ENCODE peak calls at places on chromosomes 16 and 17, in nine cellular contexts. G is brain microvascular endothelial cell; M is T-helper 1 cell; Y is Calu3; I is activated naive CD8-positive, alpha-beta T cell treated with anti-CD3 and anti-CD28 coated beads, Interleukin-2, amount 50 U/mL, for 24 hours; P is fibroblast of the conjunctiva; E is pulmonary artery endothelial cell; R is GM06990; O is AG09309. N is an unnamed sample.

GRCh38 chr16:67120025-67120424 is 10.3 kb downstream of the PHAF1 start:
- DNase-seq in G (no peak), M (no peak), Y (no peak), I (no peak), P (no peak), E (no peak), R (no peak), O (no peak), N (no peak)

GRCh38 chr17:57679906-57680695 is 65.0 kb downstream of the CCDC182 start:
- DNase-seq in G (no peak), M (no peak), Y (no peak), I (no peak), P (no peak), E (no peak), R (no peak), O (no peak), N (no peak)

GRCh38 chr17:17059301-17059890 is 17.1 kb downstream of the MPRIP start:
- DNase-seq in G (no peak), M (no peak), Y (no peak), I (no peak), P (no peak), E (no peak), R (no peak), O (no peak), N (no peak)

GRCh38 chr16:3486506-3487215 is 8.6 kb downstream of the C16orf90 start:
- DNase-seq in G (no peak), M (no peak), Y (no peak), I (no peak), P (no peak), E (no peak), R (no peak), O (no peak), N (no peak)

GRCh38 chr16:3242709-3243108 is 7.8 kb upstream of the ZNF200 start:
- DNase-seq in G (no peak), M (no peak), Y (no peak), I (no peak), P (no peak), E (no peak), R (no peak), O (no peak), N (no peak)

GRCh38 chr16:30927789-30928378 is 4.5 kb downstream of the FBXL19 start:
- DNase-seq in G (no peak), M (peak; percentile 33), Y (peak; percentile 41), I (peak; percentile 36), P (no peak), E (no peak), R (peak; percentile 60), O (no peak), N (peak; percentile 14)

GRCh38 chr17:14739656-14740431 is 439.0 kb downstream of the HS3ST3B1 start:
- DNase-seq in G (no peak), M (no peak), Y (no peak), I (no peak), P (no peak), E (no peak), R (no peak), O (no peak), N (no peak)

GRCh38 chr16:89695086-89695874 is 6.2 kb downstream of the SPATA2L start:
- DNase-seq in G (no peak), M (no peak), Y (no peak), I (no peak), P (no peak), E (no peak), R (no peak), O (no peak), N (no peak)

GRCh38 chr17:7922499-7923289 is 6.6 kb upstream of the RNF227 start:
- DNase-seq in G (peak; percentile 83), M (peak; percentile 81), Y (peak; percentile 13), I (peak; percentile 82), P (no peak), E (peak; percentile 46), R (peak; percentile 70), O (no peak), N (peak; percentile 72)

GRCh38 chr16:1188781-1189189 is 35.9 kb downstream of the CACNA1H start:
- DNase-seq in G (no peak), M (peak; percentile 13), Y (peak; percentile 73), I (peak; percentile 49), P (no peak), E (no peak), R (peak; percentile 28), O (no peak), N (peak; percentile 8)

GRCh38 chr17:53118948-53119347 is 703.8 kb upstream of the KIF2B start:
- DNase-seq in G (no peak), M (no peak), Y (no peak), I (no peak), P (no peak), E (no peak), R (no peak), O (no peak), N (no peak)

GRCh38 chr17:77677637-77678036 is 280.9 kb upstream of the TNRC6C start:
- DNase-seq in G (no peak), M (no peak), Y (no peak), I (no peak), P (no peak), E (no peak), R (no peak), O (no peak), N (no peak)

GRCh38 chr16:78269251-78269650 is 169.8 kb downstream of the WWOX start:
- DNase-seq in G (no peak), M (no peak), Y (no peak), I (no peak), P (no peak), E (no peak), R (no peak), O (no peak), N (no peak)

GRCh38 chr17:4344926-4345325 is 21.5 kb downstream of the UBE2G1 start:
- DNase-seq in G (no peak), M (no peak), Y (no peak), I (no peak), P (no peak), E (no peak), R (no peak), O (no peak), N (no peak)

GRCh38 chr17:57919912-57920311 is 35.3 kb downstream of the CUEDC1 start:
- DNase-seq in G (no peak), M (no peak), Y (no peak), I (no peak), P (no peak), E (no peak), R (no peak), O (no peak), N (no peak)

GRCh38 chr16:3841729-3842508 is 38.6 kb downstream of the CREBBP start:
- DNase-seq in G (no peak), M (no peak), Y (no peak), I (no peak), P (no peak), E (no peak), R (no peak), O (no peak), N (no peak)

GRCh38 chr17:70691150-70691549 is 521.8 kb downstream of the KCNJ2 start:
- DNase-seq in G (no peak), M (no peak), Y (no peak), I (no peak), P (no peak), E (no peak), R (no peak), O (no peak), N (no peak)

GRCh38 chr16:68289621-68290329 is 21.0 kb downstream of the SLC7A6OS start:
- DNase-seq in G (no peak), M (peak; percentile 47), Y (no peak), I (peak; percentile 74), P (no peak), E (peak; percentile 63), R (peak; percentile 69), O (peak; percentile 23), N (no peak)

GRCh38 chr16:17258848-17259713 is 211.7 kb downstream of the XYLT1 start:
- DNase-seq in G (no peak), M (no peak), Y (no peak), I (no peak), P (no peak), E (no peak), R (peak; percentile 55), O (no peak), N (no peak)

GRCh38 chr16:86491643-86492030 is 18.7 kb upstream of the FOXF1 start:
- DNase-seq in G (no peak), M (no peak), Y (no peak), I (no peak), P (no peak), E (no peak), R (no peak), O (no peak), N (peak; percentile 97)

GRCh38 chr16:30903002-30903401 is 6.6 kb downstream of the CTF1 start:
- DNase-seq in G (no peak), M (peak; percentile 45), Y (no peak), I (peak; percentile 45), P (no peak), E (no peak), R (no peak), O (no peak), N (no peak)

GRCh38 chr17:45783593-45784292 is 377 bp upstream of the CRHR1 start:
- DNase-seq in G (no peak), M (no peak), Y (peak; percentile 23), I (peak; percentile 10), P (no peak), E (no peak), R (no peak), O (no peak), N (no peak)

GRCh38 chr16:17572145-17572544 is 101.4 kb upstream of the XYLT1 start:
- DNase-seq in G (no peak), M (no peak), Y (peak; percentile 24), I (no peak), P (no peak), E (no peak), R (no peak), O (no peak), N (no peak)

GRCh38 chr17:73292031-73292531 is 19.7 kb downstream of the CDC42EP4 start:
- DNase-seq in G (peak; percentile 62), M (no peak), Y (peak; percentile 58), I (no peak), P (no peak), E (peak; percentile 40), R (no peak), O (no peak), N (no peak)

GRCh38 chr16:84774810-84775209 is 45.0 kb upstream of the CRISPLD2 start:
- DNase-seq in G (peak; percentile 87), M (no peak), Y (no peak), I (no peak), P (peak; percentile 63), E (peak; percentile 40), R (no peak), O (peak; percentile 68), N (no peak)

GRCh38 chr17:3890082-3890892 is 2.6 kb downstream of the CAMKK1 start:
- DNase-seq in G (peak; percentile 82), M (no peak), Y (peak; percentile 76), I (peak; percentile 52), P (peak; percentile 88), E (no peak), R (no peak), O (no peak), N (peak; percentile 22)

GRCh38 chr17:42118126-42118510 is 3.0 kb downstream of the KAT2A start:
- DNase-seq in G (no peak), M (no peak), Y (no peak), I (no peak), P (no peak), E (no peak), R (no peak), O (no peak), N (no peak)

GRCh38 chr16:70700101-70701020 is 14.5 kb upstream of the MTSS2 start:
- DNase-seq in G (no peak), M (no peak), Y (no peak), I (no peak), P (no peak), E (no peak), R (no peak), O (no peak), N (no peak)

GRCh38 chr17:65902165-65902564 is 289.8 kb downstream of the CEP112 start:
- DNase-seq in G (no peak), M (no peak), Y (no peak), I (no peak), P (no peak), E (no peak), R (no peak), O (no peak), N (no peak)

GRCh38 chr16:63752347-63752746 is 1369.5 kb downstream of the CDH11 start:
- DNase-seq in G (no peak), M (no peak), Y (no peak), I (no peak), P (no peak), E (no peak), R (no peak), O (no peak), N (no peak)

GRCh38 chr16:21656795-21657768 is 4.7 kb upstream of the IGSF6 start:
- DNase-seq in G (peak; percentile 45), M (peak; percentile 55), Y (peak; percentile 62), I (peak; percentile 27), P (peak; percentile 50), E (no peak), R (peak; percentile 48), O (no peak), N (peak; percentile 72)